ENCODE peak calls at places on chromosomes 7 and 10, in seven cellular contexts. One of them, this sample, is unnamed.

GRCh38 chr10:11329055-11329673 is 282.3 kb downstream of the USP6NL start:
- DNase-seq in prostate gland: no peak
- DNase-seq in cardiac muscle cell: no peak
- DNase-seq in Caco-2: no peak
- DNase-seq in thoracic aorta: no peak
- DNase-seq in dorsolateral prefrontal cortex: no peak
- DNase-seq in fibroblast of the aortic adventitia: no peak
- DNase-seq in this sample: no peak

GRCh38 chr10:1115262-1115955 is 59.2 kb downstream of the WDR37 start:
- DNase-seq in prostate gland: no peak
- DNase-seq in dorsolateral prefrontal cortex: no peak
- DNase-seq in fibroblast of the aortic adventitia: no peak
- DNase-seq in Caco-2: no peak
- DNase-seq in thoracic aorta: no peak
- DNase-seq in cardiac muscle cell: no peak
- DNase-seq in this sample: no peak

GRCh38 chr10:22159180-22159579 is 58.6 kb downstream of the EBLN1 start:
- DNase-seq in cardiac muscle cell: no peak
- DNase-seq in dorsolateral prefrontal cortex: no peak
- DNase-seq in Caco-2: no peak
- DNase-seq in fibroblast of the aortic adventitia: no peak
- DNase-seq in thoracic aorta: no peak
- DNase-seq in prostate gland: no peak
- DNase-seq in this sample: no peak

GRCh38 chr10:97509120-97509670 is 10.5 kb downstream of the UBTD1 start:
- DNase-seq in prostate gland: no peak
- DNase-seq in dorsolateral prefrontal cortex: peak; percentile 11
- DNase-seq in cardiac muscle cell: no peak
- DNase-seq in Caco-2: no peak
- DNase-seq in fibroblast of the aortic adventitia: no peak
- DNase-seq in thoracic aorta: no peak
- DNase-seq in this sample: no peak

GRCh38 chr10:81848931-81849330 is 26.1 kb upstream of the NRG3 start:
- DNase-seq in fibroblast of the aortic adventitia: no peak
- DNase-seq in Caco-2: no peak
- DNase-seq in cardiac muscle cell: no peak
- DNase-seq in prostate gland: no peak
- DNase-seq in thoracic aorta: no peak
- DNase-seq in dorsolateral prefrontal cortex: no peak
- DNase-seq in this sample: no peak

GRCh38 chr10:60497364-60497763 is 107.7 kb upstream of the ANK3 start:
- DNase-seq in cardiac muscle cell: no peak
- DNase-seq in fibroblast of the aortic adventitia: no peak
- DNase-seq in prostate gland: no peak
- DNase-seq in Caco-2: no peak
- DNase-seq in dorsolateral prefrontal cortex: no peak
- DNase-seq in thoracic aorta: no peak
- DNase-seq in this sample: no peak

GRCh38 chr7:45178241-45179225 is 20.9 kb downstream of the RAMP3 start:
- DNase-seq in dorsolateral prefrontal cortex: no peak
- DNase-seq in thoracic aorta: no peak
- DNase-seq in prostate gland: no peak
- DNase-seq in cardiac muscle cell: no peak
- DNase-seq in Caco-2: peak; percentile 32
- DNase-seq in fibroblast of the aortic adventitia: no peak
- DNase-seq in this sample: no peak

GRCh38 chr7:1941464-1942025 is 271.5 kb downstream of the ELFN1 start:
- DNase-seq in fibroblast of the aortic adventitia: no peak
- DNase-seq in Caco-2: no peak
- DNase-seq in prostate gland: no peak
- DNase-seq in cardiac muscle cell: peak; percentile 27
- DNase-seq in thoracic aorta: no peak
- DNase-seq in dorsolateral prefrontal cortex: peak; percentile 18
- DNase-seq in this sample: no peak

GRCh38 chr10:117312430-117312829 is 62.8 kb downstream of the PDZD8 start:
- DNase-seq in fibroblast of the aortic adventitia: no peak
- DNase-seq in Caco-2: no peak
- DNase-seq in dorsolateral prefrontal cortex: no peak
- DNase-seq in cardiac muscle cell: no peak
- DNase-seq in thoracic aorta: no peak
- DNase-seq in prostate gland: no peak
- DNase-seq in this sample: no peak

GRCh38 chr10:94232711-94233383 is 129.9 kb downstream of the NOC3L start:
- DNase-seq in prostate gland: no peak
- DNase-seq in dorsolateral prefrontal cortex: no peak
- DNase-seq in thoracic aorta: no peak
- DNase-seq in cardiac muscle cell: no peak
- DNase-seq in Caco-2: no peak
- DNase-seq in fibroblast of the aortic adventitia: no peak
- DNase-seq in this sample: no peak

GRCh38 chr7:154874409-154875113 is 128.4 kb downstream of the PAXIP1 start:
- DNase-seq in fibroblast of the aortic adventitia: no peak
- DNase-seq in Caco-2: no peak
- DNase-seq in prostate gland: no peak
- DNase-seq in thoracic aorta: no peak
- DNase-seq in dorsolateral prefrontal cortex: no peak
- DNase-seq in cardiac muscle cell: peak; percentile 6
- DNase-seq in this sample: no peak

GRCh38 chr7:27144799-27145166 is 1.3 kb upstream of the HOXA5 start:
- DNase-seq in dorsolateral prefrontal cortex: no peak
- DNase-seq in prostate gland: no peak
- DNase-seq in fibroblast of the aortic adventitia: no peak
- DNase-seq in Caco-2: no peak
- DNase-seq in cardiac muscle cell: no peak
- DNase-seq in thoracic aorta: no peak
- DNase-seq in this sample: no peak

GRCh38 chr10:132164801-132165278 is 21.9 kb upstream of the DPYSL4 start:
- DNase-seq in prostate gland: no peak
- DNase-seq in Caco-2: no peak
- DNase-seq in cardiac muscle cell: no peak
- DNase-seq in dorsolateral prefrontal cortex: no peak
- DNase-seq in thoracic aorta: no peak
- DNase-seq in fibroblast of the aortic adventitia: no peak
- DNase-seq in this sample: no peak

GRCh38 chr10:132163826-132164515 is 22.8 kb upstream of the DPYSL4 start:
- DNase-seq in thoracic aorta: no peak
- DNase-seq in cardiac muscle cell: no peak
- DNase-seq in Caco-2: no peak
- DNase-seq in dorsolateral prefrontal cortex: peak; percentile 27
- DNase-seq in prostate gland: no peak
- DNase-seq in fibroblast of the aortic adventitia: no peak
- DNase-seq in this sample: no peak

GRCh38 chr10:132162021-132162531 is 24.7 kb upstream of the DPYSL4 start:
- DNase-seq in prostate gland: no peak
- DNase-seq in Caco-2: no peak
- DNase-seq in cardiac muscle cell: peak; percentile 55
- DNase-seq in dorsolateral prefrontal cortex: peak; percentile 30
- DNase-seq in fibroblast of the aortic adventitia: no peak
- DNase-seq in thoracic aorta: no peak
- DNase-seq in this sample: no peak

GRCh38 chr10:132162590-132163277 is 24.0 kb upstream of the DPYSL4 start:
- DNase-seq in cardiac muscle cell: no peak
- DNase-seq in prostate gland: peak; percentile 22
- DNase-seq in fibroblast of the aortic adventitia: no peak
- DNase-seq in dorsolateral prefrontal cortex: peak; percentile 41
- DNase-seq in thoracic aorta: no peak
- DNase-seq in Caco-2: no peak
- DNase-seq in this sample: no peak

GRCh38 chr10:132163278-132163765 is 23.4 kb upstream of the DPYSL4 start:
- DNase-seq in cardiac muscle cell: peak; percentile 64
- DNase-seq in prostate gland: peak; percentile 48
- DNase-seq in dorsolateral prefrontal cortex: peak; percentile 43
- DNase-seq in Caco-2: peak; percentile 51
- DNase-seq in thoracic aorta: no peak
- DNase-seq in fibroblast of the aortic adventitia: no peak
- DNase-seq in this sample: no peak
- H3K4me3 ChIP-seq in cardiac muscle cell: no peak overlapping the region
- H3K4me3 ChIP-seq in prostate gland: no peak overlapping the region
- H3K4me3 ChIP-seq in dorsolateral prefrontal cortex: no peak overlapping the region
- H3K4me3 ChIP-seq in Caco-2: no peak overlapping the region
- H3K4me3 ChIP-seq in thoracic aorta: no peak overlapping the region
- H3K4me3 ChIP-seq in fibroblast of the aortic adventitia: no peak overlapping the region
- H3K4me3 ChIP-seq in this sample: no peak overlapping the region

GRCh38 chr7:121313793-121314676 is 14.8 kb upstream of the WNT16 start:
- DNase-seq in fibroblast of the aortic adventitia: peak; percentile 86
- DNase-seq in cardiac muscle cell: no peak
- DNase-seq in thoracic aorta: no peak
- DNase-seq in prostate gland: no peak
- DNase-seq in Caco-2: no peak
- DNase-seq in dorsolateral prefrontal cortex: no peak
- DNase-seq in this sample: peak; percentile 63
- TF ChIP-seq CTCF in fibroblast of the aortic adventitia: no peak
- TF ChIP-seq CTCF in cardiac muscle cell: no peak
- TF ChIP-seq CTCF in thoracic aorta: no peak
- TF ChIP-seq CTCF in prostate gland: no peak
- TF ChIP-seq CTCF in Caco-2: no peak
- TF ChIP-seq CTCF in dorsolateral prefrontal cortex: no peak
- TF ChIP-seq CTCF in this sample: no peak

DNA sequence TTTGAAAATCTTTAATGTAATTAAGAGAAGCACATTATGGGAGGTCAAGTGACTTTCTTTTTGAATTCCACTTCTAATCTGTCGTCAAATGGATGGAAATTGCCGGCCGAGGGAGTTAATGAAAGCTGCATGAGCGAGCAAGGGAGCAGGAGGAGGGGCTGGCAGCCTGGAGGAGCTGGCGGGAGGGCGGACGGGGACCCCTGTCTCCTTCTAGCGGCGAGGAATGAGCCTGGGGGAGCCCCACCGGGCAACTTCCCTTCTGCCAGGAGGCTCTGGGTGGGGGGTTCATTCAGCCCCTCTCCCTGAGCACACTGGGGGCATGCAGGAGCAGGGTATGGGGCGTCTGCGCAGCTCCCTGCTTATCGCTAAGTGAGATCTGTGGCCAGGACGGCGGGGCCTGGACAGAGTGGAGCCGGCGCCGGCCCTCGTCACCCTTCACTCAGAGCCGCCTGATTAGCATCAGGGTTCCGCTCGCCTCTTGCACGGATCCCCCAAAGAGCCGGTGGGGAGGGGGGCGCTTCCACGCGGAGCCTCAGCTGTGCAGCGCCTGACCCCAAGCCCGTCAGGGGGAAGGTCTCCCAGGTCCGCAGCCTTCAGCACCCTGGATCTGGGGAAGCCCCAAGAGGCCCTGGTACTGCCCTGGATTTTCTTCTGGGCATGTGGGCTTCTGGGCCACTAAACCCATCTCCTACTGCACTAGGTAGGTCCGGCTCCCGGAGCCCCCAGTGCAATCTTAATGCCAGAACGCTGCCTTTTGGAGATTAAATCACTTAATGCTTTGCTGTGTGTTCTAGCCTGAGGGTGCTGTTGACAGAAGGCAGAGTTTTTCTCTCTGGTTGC is 680.8 kb downstream of the LRMDA start:
- DNase-seq in dorsolateral prefrontal cortex: no peak
- DNase-seq in fibroblast of the aortic adventitia: no peak
- DNase-seq in Caco-2: no peak
- DNase-seq in prostate gland: no peak
- DNase-seq in cardiac muscle cell: peak; percentile 63
- DNase-seq in thoracic aorta: no peak
- DNase-seq in this sample: no peak
- H3K4me3 ChIP-seq in dorsolateral prefrontal cortex: no peak overlapping the region
- H3K4me3 ChIP-seq in fibroblast of the aortic adventitia: no peak overlapping the region
- H3K4me3 ChIP-seq in Caco-2: no peak overlapping the region
- H3K4me3 ChIP-seq in prostate gland: no peak overlapping the region
- H3K4me3 ChIP-seq in cardiac muscle cell: peak overlapping the region; percentile 1
- H3K4me3 ChIP-seq in thoracic aorta: no peak overlapping the region
- H3K4me3 ChIP-seq in this sample: no peak overlapping the region

DNA sequence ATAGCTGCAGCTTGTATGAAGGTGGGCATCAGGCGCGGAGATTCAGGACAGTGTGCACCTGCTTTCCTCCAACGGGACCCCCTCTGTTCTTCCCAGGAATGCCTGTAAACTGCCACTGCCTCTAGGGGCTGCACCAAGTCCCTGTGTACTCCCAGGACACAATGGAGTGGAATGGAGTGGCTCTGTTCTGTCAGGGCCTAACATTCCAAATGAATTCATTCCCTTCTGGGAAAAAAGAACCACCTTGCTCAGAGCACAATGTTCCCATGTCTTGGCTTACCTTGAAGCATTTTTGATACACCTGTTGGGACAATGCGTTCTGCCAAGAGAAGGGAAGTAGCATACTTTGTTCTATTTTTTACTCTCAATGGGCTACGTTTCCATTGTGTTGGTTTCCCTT is 339.4 kb downstream of the FRMD4A start:
- DNase-seq in thoracic aorta: no peak
- DNase-seq in dorsolateral prefrontal cortex: no peak
- DNase-seq in fibroblast of the aortic adventitia: no peak
- DNase-seq in cardiac muscle cell: no peak
- DNase-seq in Caco-2: no peak
- DNase-seq in prostate gland: peak; percentile 24
- DNase-seq in this sample: no peak
- TF ChIP-seq CTCF in thoracic aorta: no peak
- TF ChIP-seq CTCF in dorsolateral prefrontal cortex: no peak
- TF ChIP-seq CTCF in fibroblast of the aortic adventitia: no peak
- TF ChIP-seq CTCF in cardiac muscle cell: no peak
- TF ChIP-seq CTCF in Caco-2: peak; percentile 23
- TF ChIP-seq CTCF in prostate gland: no peak
- TF ChIP-seq CTCF in this sample: no peak

DNA sequence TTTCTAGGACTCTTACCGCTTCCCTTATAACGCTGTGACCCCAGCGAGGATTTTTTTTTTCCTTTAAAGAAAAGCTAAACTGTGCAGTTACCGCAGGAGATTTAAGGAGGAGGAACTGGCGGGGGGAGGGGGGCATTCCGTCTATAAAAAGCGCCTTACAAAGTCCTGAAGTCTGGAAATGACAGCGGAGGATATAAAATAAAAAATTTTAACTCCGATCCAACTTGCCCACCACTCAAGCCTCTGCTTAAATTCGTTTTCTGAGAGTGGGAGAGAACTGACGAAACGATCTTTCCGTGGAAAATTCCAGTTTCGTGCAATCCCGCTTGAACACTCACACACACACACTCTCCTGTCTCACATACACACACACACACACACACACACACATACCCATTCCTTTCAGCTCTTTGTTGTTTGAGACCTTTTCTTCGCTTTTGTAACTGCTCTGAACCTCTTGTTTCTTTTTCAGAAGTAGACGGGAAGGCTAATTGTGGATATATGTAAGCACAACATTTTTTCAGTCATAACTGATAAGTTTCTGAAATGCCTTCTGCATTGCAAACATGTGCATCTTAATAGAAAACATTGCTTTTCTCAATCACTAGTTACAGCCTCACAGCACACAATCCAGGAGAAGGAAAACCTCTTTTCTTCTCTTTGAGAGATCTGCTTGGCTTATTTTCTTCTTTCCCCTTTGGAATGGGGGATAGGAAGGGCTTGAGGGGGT is 748 bp downstream of the HPSE2 start:
- DNase-seq in dorsolateral prefrontal cortex: no peak
- DNase-seq in Caco-2: no peak
- DNase-seq in thoracic aorta: no peak
- DNase-seq in cardiac muscle cell: no peak
- DNase-seq in fibroblast of the aortic adventitia: peak; percentile 16
- DNase-seq in prostate gland: no peak
- DNase-seq in this sample: peak; percentile 32
- H3K4me3 ChIP-seq in dorsolateral prefrontal cortex: peak overlapping the region; percentile 33
- H3K4me3 ChIP-seq in Caco-2: no peak overlapping the region
- H3K4me3 ChIP-seq in thoracic aorta: peak overlapping the region; percentile 79
- H3K4me3 ChIP-seq in cardiac muscle cell: peak overlapping the region; percentile 36
- H3K4me3 ChIP-seq in fibroblast of the aortic adventitia: no peak overlapping the region
- H3K4me3 ChIP-seq in prostate gland: peak overlapping the region; percentile 21
- H3K4me3 ChIP-seq in this sample: peak overlapping the region; percentile 61